ENCODE peak calls at places on chromosomes 11 and 22, in four cellular contexts. One of them, this sample, is unnamed.

GRCh38 chr22:20965104-20965887 is 1.8 kb upstream of the AIFM3 start:
- DNase-seq in Kasumi-1: no peak
- DNase-seq in cardiac muscle cell: no peak
- DNase-seq in GM23248: no peak
- DNase-seq in this sample: no peak

GRCh38 chr11:93732237-93732892 is 8.9 kb downstream of the TAF1D start:
- DNase-seq in GM23248: no peak
- DNase-seq in Kasumi-1: no peak
- DNase-seq in cardiac muscle cell: no peak
- DNase-seq in this sample: no peak

GRCh38 chr22:42490244-42490832 is 29.3 kb downstream of the RRP7A start:
- DNase-seq in cardiac muscle cell: no peak
- DNase-seq in Kasumi-1: no peak
- DNase-seq in GM23248: no peak
- DNase-seq in this sample: no peak

GRCh38 chr22:29706493-29706892 is 13.3 kb upstream of the CABP7 start:
- DNase-seq in cardiac muscle cell: no peak
- DNase-seq in Kasumi-1: no peak
- DNase-seq in GM23248: no peak
- DNase-seq in this sample: no peak

GRCh38 chr11:20671856-20672546 is 2.6 kb downstream of the NELL1 start:
- DNase-seq in cardiac muscle cell: peak; percentile 6
- DNase-seq in GM23248: peak; percentile 14
- DNase-seq in Kasumi-1: peak; percentile 65
- DNase-seq in this sample: no peak

GRCh38 chr11:126132319-126132718 is 69.7 kb upstream of the CDON start:
- DNase-seq in GM23248: peak; percentile 69
- DNase-seq in cardiac muscle cell: no peak
- DNase-seq in Kasumi-1: no peak
- DNase-seq in this sample: no peak

GRCh38 chr11:34823639-34824038 is 92.5 kb downstream of the APIP start:
- DNase-seq in Kasumi-1: no peak
- DNase-seq in GM23248: no peak
- DNase-seq in cardiac muscle cell: peak; percentile 19
- DNase-seq in this sample: no peak

GRCh38 chr11:13761712-13762111 is 93.2 kb downstream of the FAR1 start:
- DNase-seq in GM23248: peak; percentile 11
- DNase-seq in cardiac muscle cell: peak; percentile 15
- DNase-seq in Kasumi-1: no peak
- DNase-seq in this sample: no peak

GRCh38 chr11:132448334-132448995 is 1078.0 kb downstream of the NTM start:
- DNase-seq in Kasumi-1: no peak
- DNase-seq in cardiac muscle cell: no peak
- DNase-seq in GM23248: peak; percentile 71
- DNase-seq in this sample: no peak

GRCh38 chr11:124892750-124893454 is 4.8 kb downstream of the ROBO4 start:
- DNase-seq in GM23248: no peak
- DNase-seq in Kasumi-1: peak; percentile 6
- DNase-seq in cardiac muscle cell: peak; percentile 16
- DNase-seq in this sample: no peak

GRCh38 chr11:17351510-17352176 is at the start of gene NCR3LG1:
- DNase-seq in GM23248: peak; percentile 88
- DNase-seq in cardiac muscle cell: peak; percentile 84
- DNase-seq in Kasumi-1: peak; percentile 47
- DNase-seq in this sample: peak; percentile 48

GRCh38 chr11:95711945-95712221 is 77.7 kb downstream of the FAM76B start:
- DNase-seq in Kasumi-1: no peak
- DNase-seq in cardiac muscle cell: no peak
- DNase-seq in GM23248: no peak
- DNase-seq in this sample: no peak

GRCh38 chr22:41052661-41053490 is 39.5 kb upstream of the EP300 start:
- DNase-seq in cardiac muscle cell: peak; percentile 70
- DNase-seq in Kasumi-1: no peak
- DNase-seq in GM23248: peak; percentile 60
- DNase-seq in this sample: no peak

GRCh38 chr11:75715688-75716087 is 1.9 kb upstream of the MOGAT2 start:
- DNase-seq in cardiac muscle cell: no peak
- DNase-seq in GM23248: no peak
- DNase-seq in Kasumi-1: no peak
- DNase-seq in this sample: no peak

GRCh38 chr22:36986242-36986821 is 32.9 kb downstream of the TST start:
- DNase-seq in Kasumi-1: peak; percentile 59
- DNase-seq in GM23248: no peak
- DNase-seq in cardiac muscle cell: no peak
- DNase-seq in this sample: no peak